ENCODE peak calls at places on chromosomes 11 and 22, in seven cellular contexts. I is brain microvascular endothelial cell, X is keratinocyte, J is progenitor cell of endocrine pancreas, R is heart left ventricle, S is RKO, Z is NCI-H1436. C is an unnamed sample.

GRCh38 chr11:205221-206001 is 1.8 kb downstream of the BET1L start:
- DNase-seq in R (no peak), J (no peak), I (no peak), Z (no peak), X (no peak), S (no peak), C (no peak)

GRCh38 chr22:37064553-37064952 is 13.0 kb downstream of the KCTD17 start:
- DNase-seq in X (no peak), R (no peak), I (no peak), S (no peak), J (no peak), Z (no peak), C (no peak)

GRCh38 chr11:85811624-85812023 is 683 bp upstream of the SYTL2 start:
- DNase-seq in J (no peak), I (no peak), S (no peak), Z (no peak), R (no peak), X (no peak), C (no peak)

GRCh38 chr11:4539603-4540219 is 5.3 kb upstream of the OR52M1 start:
- DNase-seq in X (no peak), R (no peak), Z (peak), I (peak), S (peak), J (peak), C (peak)

GRCh38 chr22:32533265-32534068 is 58.9 kb downstream of the FBXO7 start:
- DNase-seq in J (no peak), R (no peak), Z (no peak), X (no peak), I (peak), S (no peak), C (peak)

GRCh38 chr11:12897390-12897789 is 111.7 kb upstream of the RASSF10 start:
- DNase-seq in Z (no peak), I (no peak), S (no peak), J (no peak), R (no peak), X (no peak), C (no peak)

GRCh38 chr11:62171261-62171723 is 18.7 kb upstream of the SCGB1D1 start:
- DNase-seq in X (peak), R (no peak), S (peak), J (peak), Z (peak), I (peak), C (peak)

GRCh38 chr11:69201048-69201365 is 45.3 kb downstream of the SMIM38 start:
- DNase-seq in J (no peak), X (no peak), S (no peak), R (no peak), I (no peak), Z (no peak), C (no peak)

GRCh38 chr11:121105063-121105480 is 4.0 kb downstream of the TECTA start:
- DNase-seq in X (no peak), R (no peak), J (no peak), I (no peak), Z (no peak), S (no peak), C (peak)

GRCh38 chr22:48844096-48844675 is 983.5 kb downstream of the BRD1 start:
- DNase-seq in R (peak), X (no peak), Z (no peak), J (no peak), I (no peak), S (no peak), C (no peak)

GRCh38 chr11:6022954-6023353 is 7.6 kb downstream of the OR56A1 start:
- DNase-seq in J (no peak), Z (peak), X (no peak), S (peak), I (peak), R (no peak), C (peak)

GRCh38 chr11:8963569-8964323 is 496 bp downstream of the TMEM9B start:
- DNase-seq in Z (peak), R (peak), S (peak), J (peak), I (no peak), X (no peak), C (no peak)

GRCh38 chr11:111520565-111520964 is 6.0 kb downstream of the HOATZ start:
- DNase-seq in X (no peak), Z (no peak), S (no peak), R (no peak), I (peak), J (no peak), C (no peak)

GRCh38 chr11:114762437-114762836 is 84.1 kb downstream of the NXPE2 start:
- DNase-seq in Z (no peak), R (peak), I (peak), S (peak), X (peak), J (peak), C (peak)

GRCh38 chr11:36062796-36063380 is 119.0 kb downstream of the LDLRAD3 start:
- DNase-seq in R (no peak), I (no peak), J (no peak), X (no peak), Z (no peak), S (no peak), C (no peak)

GRCh38 chr11:69307421-69307820 is 13.5 kb downstream of the MYEOV start:
- DNase-seq in Z (no peak), X (no peak), R (no peak), J (no peak), I (no peak), S (no peak), C (no peak)

GRCh38 chr11:110207089-110207488 is 89.3 kb downstream of the RDX start:
- DNase-seq in Z (no peak), J (no peak), S (no peak), R (no peak), X (no peak), I (no peak), C (no peak)

GRCh38 chr11:93585758-93586157 is 42.6 kb upstream of the SMCO4 start:
- DNase-seq in J (no peak), R (no peak), Z (no peak), S (peak), X (no peak), I (peak), C (peak)

GRCh38 chr22:20000246-20001081 is 16.2 kb downstream of the ARVCF start:
- DNase-seq in J (no peak), Z (no peak), R (peak), S (no peak), I (no peak), X (no peak), C (no peak)

GRCh38 chr11:66845143-66845875 is 2.1 kb downstream of the RCE1 start:
- DNase-seq in Z (no peak), I (no peak), S (no peak), R (peak), J (no peak), X (no peak), C (no peak)

GRCh38 chr11:31802000-31802551 is 9.0 kb downstream of the PAX6 start:
- DNase-seq in X (no peak), I (no peak), J (no peak), Z (no peak), R (no peak), S (no peak), C (no peak)

GRCh38 chr11:69427906-69428880 is 53.3 kb upstream of the LINC01488 start:
- DNase-seq in J (no peak), R (no peak), I (no peak), Z (no peak), X (no peak), S (no peak), C (no peak)

GRCh38 chr11:33478111-33478573 is 221.0 kb downstream of the HIPK3 start:
- DNase-seq in X (no peak), J (no peak), S (no peak), I (no peak), Z (no peak), R (no peak), C (no peak)

GRCh38 chr11:16775604-16776283 is 37.3 kb downstream of the C11orf58 start:
- DNase-seq in I (no peak), X (no peak), J (no peak), R (no peak), Z (no peak), S (no peak), C (no peak)

GRCh38 chr11:69101792-69102152 is 53.0 kb downstream of the TPCN2 start:
- DNase-seq in J (no peak), I (no peak), S (no peak), Z (no peak), X (no peak), R (no peak), C (no peak)

GRCh38 chr22:27383896-27384295 is 417.7 kb downstream of the MN1 start:
- DNase-seq in S (no peak), I (no peak), J (no peak), Z (no peak), X (no peak), R (no peak), C (no peak)

GRCh38 chr11:116610190-116610589 is 162.6 kb downstream of the BUD13 start:
- DNase-seq in X (no peak), Z (no peak), I (no peak), J (no peak), R (no peak), S (no peak), C (no peak)

GRCh38 chr11:18704698-18705097 is 6.1 kb downstream of the TMEM86A start:
- DNase-seq in X (no peak), S (no peak), R (no peak), J (no peak), Z (no peak), I (no peak), C (no peak)

C was measured in stromal cell of bone marrow.